ENCODE peak calls at places on chromosomes 16 and 17, in seven cellular contexts. One of them, this sample, is unnamed.

GRCh38 chr16:1884889-1885288 is 12.9 kb upstream of the MEIOB start:
- DNase-seq in NT2/D1: no peak
- DNase-seq in K562: no peak
- DNase-seq in thoracic aorta: no peak
- DNase-seq in heart right ventricle: no peak
- DNase-seq in tibial nerve: no peak
- DNase-seq in psoas muscle: no peak
- DNase-seq in this sample: no peak

GRCh38 chr16:17194190-17194780 is 276.5 kb downstream of the XYLT1 start:
- DNase-seq in NT2/D1: peak; percentile 69
- DNase-seq in K562: peak; percentile 70
- DNase-seq in thoracic aorta: no peak
- DNase-seq in heart right ventricle: peak; percentile 45
- DNase-seq in tibial nerve: peak; percentile 31
- DNase-seq in psoas muscle: peak; percentile 38
- DNase-seq in this sample: peak; percentile 91

GRCh38 chr17:77376795-77377751 is 236.3 kb downstream of the SEC14L1 start:
- DNase-seq in NT2/D1: no peak
- DNase-seq in K562: no peak
- DNase-seq in thoracic aorta: no peak
- DNase-seq in heart right ventricle: no peak
- DNase-seq in tibial nerve: no peak
- DNase-seq in psoas muscle: no peak
- DNase-seq in this sample: no peak

GRCh38 chr16:29816694-29817441 is 916 bp downstream of the PAGR1 start:
- DNase-seq in NT2/D1: no peak
- DNase-seq in K562: peak; percentile 66
- DNase-seq in thoracic aorta: no peak
- DNase-seq in heart right ventricle: peak; percentile 69
- DNase-seq in tibial nerve: peak; percentile 41
- DNase-seq in psoas muscle: peak; percentile 61
- DNase-seq in this sample: peak; percentile 85

GRCh38 chr17:74116087-74116717 is 87.3 kb upstream of the RPL38 start:
- DNase-seq in NT2/D1: no peak
- DNase-seq in K562: no peak
- DNase-seq in thoracic aorta: no peak
- DNase-seq in heart right ventricle: no peak
- DNase-seq in tibial nerve: no peak
- DNase-seq in psoas muscle: no peak
- DNase-seq in this sample: peak; percentile 91

GRCh38 chr16:78199325-78200022 is 100.0 kb downstream of the WWOX start:
- DNase-seq in NT2/D1: no peak
- DNase-seq in K562: no peak
- DNase-seq in thoracic aorta: no peak
- DNase-seq in heart right ventricle: no peak
- DNase-seq in tibial nerve: no peak
- DNase-seq in psoas muscle: no peak
- DNase-seq in this sample: no peak

GRCh38 chr17:64326420-64327054 is 63.5 kb upstream of the TEX2 start:
- DNase-seq in NT2/D1: no peak
- DNase-seq in K562: no peak
- DNase-seq in thoracic aorta: peak; percentile 33
- DNase-seq in heart right ventricle: peak; percentile 84
- DNase-seq in tibial nerve: peak; percentile 47
- DNase-seq in psoas muscle: peak; percentile 80
- DNase-seq in this sample: no peak

GRCh38 chr17:16934133-16934795 is 37.7 kb downstream of the TNFRSF13B start:
- DNase-seq in NT2/D1: no peak
- DNase-seq in K562: no peak
- DNase-seq in thoracic aorta: no peak
- DNase-seq in heart right ventricle: no peak
- DNase-seq in tibial nerve: no peak
- DNase-seq in psoas muscle: no peak
- DNase-seq in this sample: peak; percentile 41

GRCh38 chr17:13939222-13939621 is 130.1 kb upstream of the COX10 start:
- DNase-seq in NT2/D1: no peak
- DNase-seq in K562: no peak
- DNase-seq in thoracic aorta: no peak
- DNase-seq in heart right ventricle: no peak
- DNase-seq in tibial nerve: no peak
- DNase-seq in psoas muscle: no peak
- DNase-seq in this sample: no peak

GRCh38 chr17:67289174-67289876 is 44.3 kb upstream of the HELZ start:
- DNase-seq in NT2/D1: no peak
- DNase-seq in K562: no peak
- DNase-seq in thoracic aorta: peak; percentile 3
- DNase-seq in heart right ventricle: peak; percentile 87
- DNase-seq in tibial nerve: peak; percentile 76
- DNase-seq in psoas muscle: peak; percentile 83
- DNase-seq in this sample: peak; percentile 74

GRCh38 chr16:86848821-86849220 is 270.5 kb downstream of the FOXL1 start:
- DNase-seq in NT2/D1: no peak
- DNase-seq in K562: no peak
- DNase-seq in thoracic aorta: no peak
- DNase-seq in heart right ventricle: no peak
- DNase-seq in tibial nerve: no peak
- DNase-seq in psoas muscle: no peak
- DNase-seq in this sample: no peak

GRCh38 chr16:22915003-22915402 is 101.0 kb downstream of the HS3ST2 start:
- DNase-seq in NT2/D1: no peak
- DNase-seq in K562: no peak
- DNase-seq in thoracic aorta: no peak
- DNase-seq in heart right ventricle: no peak
- DNase-seq in tibial nerve: no peak
- DNase-seq in psoas muscle: no peak
- DNase-seq in this sample: peak; percentile 27

GRCh38 chr17:58006563-58006923 is 503 bp downstream of the SRSF1 start:
- DNase-seq in NT2/D1: no peak
- DNase-seq in K562: peak; percentile 90
- DNase-seq in thoracic aorta: peak; percentile 55
- DNase-seq in heart right ventricle: peak; percentile 65
- DNase-seq in tibial nerve: peak; percentile 56
- DNase-seq in psoas muscle: peak; percentile 84
- DNase-seq in this sample: peak; percentile 83

GRCh38 chr17:38444151-38444550 is 15.9 kb downstream of the ARHGAP23 start:
- DNase-seq in NT2/D1: peak; percentile 43
- DNase-seq in K562: peak; percentile 71
- DNase-seq in thoracic aorta: no peak
- DNase-seq in heart right ventricle: peak; percentile 73
- DNase-seq in tibial nerve: peak; percentile 46
- DNase-seq in psoas muscle: peak; percentile 77
- DNase-seq in this sample: peak; percentile 94

GRCh38 chr16:69934751-69935150 is 16.4 kb upstream of the CLEC18A start:
- DNase-seq in NT2/D1: no peak
- DNase-seq in K562: no peak
- DNase-seq in thoracic aorta: no peak
- DNase-seq in heart right ventricle: no peak
- DNase-seq in tibial nerve: no peak
- DNase-seq in psoas muscle: no peak
- DNase-seq in this sample: no peak

GRCh38 chr17:80524150-80524712 is 20.4 kb upstream of the RPTOR start:
- DNase-seq in NT2/D1: no peak
- DNase-seq in K562: no peak
- DNase-seq in thoracic aorta: no peak
- DNase-seq in heart right ventricle: no peak
- DNase-seq in tibial nerve: no peak
- DNase-seq in psoas muscle: no peak
- DNase-seq in this sample: no peak

GRCh38 chr16:72481419-72481818 is 309.5 kb upstream of the PMFBP1 start:
- DNase-seq in NT2/D1: no peak
- DNase-seq in K562: no peak
- DNase-seq in thoracic aorta: no peak
- DNase-seq in heart right ventricle: no peak
- DNase-seq in tibial nerve: no peak
- DNase-seq in psoas muscle: no peak
- DNase-seq in this sample: no peak

GRCh38 chr16:22161999-22162657 is at the start of gene SDR42E2:
- DNase-seq in NT2/D1: no peak
- DNase-seq in K562: peak; percentile 32
- DNase-seq in thoracic aorta: no peak
- DNase-seq in heart right ventricle: no peak
- DNase-seq in tibial nerve: no peak
- DNase-seq in psoas muscle: no peak
- DNase-seq in this sample: peak; percentile 91

GRCh38 chr17:491086-492014 is 138.7 kb upstream of the RPH3AL start:
- DNase-seq in NT2/D1: no peak
- DNase-seq in K562: peak; percentile 18
- DNase-seq in thoracic aorta: no peak
- DNase-seq in heart right ventricle: peak; percentile 66
- DNase-seq in tibial nerve: no peak
- DNase-seq in psoas muscle: peak; percentile 73
- DNase-seq in this sample: peak; percentile 86

GRCh38 chr17:53462393-53462811 is 360.3 kb upstream of the KIF2B start:
- DNase-seq in NT2/D1: no peak
- DNase-seq in K562: no peak
- DNase-seq in thoracic aorta: no peak
- DNase-seq in heart right ventricle: no peak
- DNase-seq in tibial nerve: no peak
- DNase-seq in psoas muscle: no peak
- DNase-seq in this sample: no peak

GRCh38 chr17:74011963-74012362 is 191.5 kb upstream of the RPL38 start:
- DNase-seq in NT2/D1: no peak
- DNase-seq in K562: no peak
- DNase-seq in thoracic aorta: no peak
- DNase-seq in heart right ventricle: no peak
- DNase-seq in tibial nerve: no peak
- DNase-seq in psoas muscle: no peak
- DNase-seq in this sample: no peak

GRCh38 chr17:46942441-46943217 is 19.7 kb downstream of the GOSR2 start:
- DNase-seq in NT2/D1: peak; percentile 52
- DNase-seq in K562: peak; percentile 84
- DNase-seq in thoracic aorta: no peak
- DNase-seq in heart right ventricle: peak; percentile 69
- DNase-seq in tibial nerve: no peak
- DNase-seq in psoas muscle: peak; percentile 63
- DNase-seq in this sample: peak; percentile 96
- H3K4me1 ChIP-seq in NT2/D1: peaks cover 24% of the 10 kb centered on the region
- H3K4me1 ChIP-seq in K562: peaks cover 12% of the 10 kb centered on the region
- H3K4me1 ChIP-seq in thoracic aorta: peaks cover 8% of the 10 kb centered on the region
- H3K4me1 ChIP-seq in heart right ventricle: peaks cover 18% of the 10 kb centered on the region
- H3K4me1 ChIP-seq in tibial nerve: no peaks in the 10 kb centered on the region
- H3K4me1 ChIP-seq in psoas muscle: peaks cover 14% of the 10 kb centered on the region
- H3K4me1 ChIP-seq in this sample: peaks cover 11% of the 10 kb centered on the region

DNA sequence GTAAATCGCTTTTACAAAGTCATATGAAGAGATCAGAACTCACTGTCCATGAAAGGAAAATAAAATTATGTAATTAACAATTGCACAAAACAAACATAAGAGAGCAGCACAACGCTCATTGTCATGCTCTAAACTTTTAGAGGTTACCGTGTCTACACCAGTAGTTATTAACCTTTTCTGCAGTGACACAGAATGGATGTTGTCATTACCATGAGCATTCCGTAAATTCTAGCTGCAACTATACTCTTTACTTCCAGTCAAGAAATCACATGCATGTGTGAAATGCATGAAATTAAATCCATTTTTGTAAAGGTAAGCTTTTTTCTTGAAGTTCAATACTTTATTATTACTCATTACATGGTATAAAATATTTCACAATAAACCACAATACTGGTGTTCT is 38.2 kb downstream of the USP32 start:
- DNase-seq in NT2/D1: no peak
- DNase-seq in K562: no peak
- DNase-seq in thoracic aorta: no peak
- DNase-seq in heart right ventricle: no peak
- DNase-seq in tibial nerve: no peak
- DNase-seq in psoas muscle: no peak
- DNase-seq in this sample: no peak
- H3K4me1 ChIP-seq in NT2/D1: peaks cover 2% of the 10 kb centered on the region
- H3K4me1 ChIP-seq in K562: peaks cover 28% of the 10 kb centered on the region
- H3K4me1 ChIP-seq in thoracic aorta: peaks cover 8% of the 10 kb centered on the region
- H3K4me1 ChIP-seq in heart right ventricle: peaks cover 11% of the 10 kb centered on the region
- H3K4me1 ChIP-seq in tibial nerve: peaks cover 15% of the 10 kb centered on the region
- H3K4me1 ChIP-seq in psoas muscle: peaks cover 28% of the 10 kb centered on the region
- H3K4me1 ChIP-seq in this sample: peaks cover 11% of the 10 kb centered on the region

GRCh38 chr16:67405336-67405735 is 10.9 kb downstream of the ZDHHC1 start:
- DNase-seq in NT2/D1: no peak
- DNase-seq in K562: no peak
- DNase-seq in thoracic aorta: no peak
- DNase-seq in heart right ventricle: no peak
- DNase-seq in tibial nerve: no peak
- DNase-seq in psoas muscle: no peak
- DNase-seq in this sample: no peak
- H3K4me1 ChIP-seq in NT2/D1: peaks cover 43% of the 10 kb centered on the region
- H3K4me1 ChIP-seq in K562: no peaks in the 10 kb centered on the region
- H3K4me1 ChIP-seq in thoracic aorta: no peaks in the 10 kb centered on the region
- H3K4me1 ChIP-seq in heart right ventricle: peaks cover 14% of the 10 kb centered on the region
- H3K4me1 ChIP-seq in tibial nerve: peaks cover 9% of the 10 kb centered on the region
- H3K4me1 ChIP-seq in psoas muscle: peaks cover 26% of the 10 kb centered on the region
- H3K4me1 ChIP-seq in this sample: peaks cover 6% of the 10 kb centered on the region

GRCh38 chr16:48383877-48384304 is 1.3 kb downstream of the SIAH1 start:
- DNase-seq in NT2/D1: no peak
- DNase-seq in K562: peak; percentile 55
- DNase-seq in thoracic aorta: no peak
- DNase-seq in heart right ventricle: no peak
- DNase-seq in tibial nerve: no peak
- DNase-seq in psoas muscle: no peak
- DNase-seq in this sample: peak; percentile 58
- H3K4me1 ChIP-seq in NT2/D1: peaks cover 5% of the 10 kb centered on the region
- H3K4me1 ChIP-seq in K562: peaks cover 26% of the 10 kb centered on the region
- H3K4me1 ChIP-seq in thoracic aorta: peaks cover 23% of the 10 kb centered on the region
- H3K4me1 ChIP-seq in heart right ventricle: peaks cover 27% of the 10 kb centered on the region
- H3K4me1 ChIP-seq in tibial nerve: peaks cover 48% of the 10 kb centered on the region
- H3K4me1 ChIP-seq in psoas muscle: peaks cover 51% of the 10 kb centered on the region
- H3K4me1 ChIP-seq in this sample: peaks cover 5% of the 10 kb centered on the region

DNA sequence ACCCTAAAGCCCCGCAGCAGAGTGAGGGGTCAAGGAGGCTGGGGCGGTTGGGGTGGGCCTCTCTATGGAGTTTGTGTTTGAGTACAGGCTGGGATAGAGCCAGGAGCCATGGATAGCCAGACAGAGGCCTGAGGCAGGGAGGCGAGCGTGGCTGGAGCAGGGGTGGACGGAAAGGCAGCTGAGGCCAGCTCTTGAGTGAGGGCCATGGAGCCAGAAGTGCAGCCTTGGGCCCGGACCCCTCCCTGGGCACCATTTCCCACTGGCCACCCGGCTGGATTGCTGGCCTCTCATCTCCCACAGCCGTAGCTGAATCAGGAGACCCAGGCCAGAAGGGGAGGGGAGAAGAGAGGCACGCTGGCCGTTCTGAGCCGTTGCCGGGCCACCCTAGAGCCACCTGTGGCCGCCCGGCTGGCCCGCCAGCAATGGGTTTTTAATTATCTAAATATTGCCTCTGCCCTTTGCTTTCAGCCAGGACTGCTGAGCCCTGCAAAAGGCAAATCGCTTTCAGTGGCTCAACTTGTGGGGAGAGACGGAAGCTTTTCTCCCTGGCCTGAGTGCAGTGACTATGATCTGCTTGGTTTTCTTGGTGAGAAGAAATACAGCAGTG is 75.2 kb upstream of the GSE1 start:
- DNase-seq in NT2/D1: no peak
- DNase-seq in K562: no peak
- DNase-seq in thoracic aorta: no peak
- DNase-seq in heart right ventricle: no peak
- DNase-seq in tibial nerve: no peak
- DNase-seq in psoas muscle: no peak
- DNase-seq in this sample: no peak
- H3K4me1 ChIP-seq in NT2/D1: peaks cover 29% of the 10 kb centered on the region
- H3K4me1 ChIP-seq in K562: peaks cover 51% of the 10 kb centered on the region
- H3K4me1 ChIP-seq in thoracic aorta: peaks cover 4% of the 10 kb centered on the region
- H3K4me1 ChIP-seq in heart right ventricle: peaks cover 14% of the 10 kb centered on the region
- H3K4me1 ChIP-seq in tibial nerve: peaks cover 5% of the 10 kb centered on the region
- H3K4me1 ChIP-seq in psoas muscle: peaks cover 38% of the 10 kb centered on the region
- H3K4me1 ChIP-seq in this sample: peaks cover 14% of the 10 kb centered on the region